ENCODE peak calls at places on chromosomes 16 and 17, in seven cellular contexts. H is WTC11, D is fibroblast of villous mesenchyme, S is GM12865, L is lower leg skin, Q is glutamatergic neuron, X is GM13977. E is an unnamed sample.

GRCh38 chr17:59890720-59891119 is 2.0 kb downstream of the TUBD1 start:
- DNase-seq in Q (no peak), D (peak; percentile 25), L (no peak), S (no peak), X (no peak), H (no peak), E (no peak)

GRCh38 chr16:88331989-88332920 is 50.5 kb upstream of the ZNF469 start:
- DNase-seq in Q (no peak), L (peak; percentile 80), H (no peak), S (no peak), X (no peak), D (peak; percentile 99), E (no peak)

GRCh38 chr17:35244345-35245195 is 1.7 kb downstream of the SLFN5 start:
- DNase-seq in X (peak; percentile 23), Q (peak; percentile 40), S (peak; percentile 45), D (peak; percentile 86), L (peak; percentile 88), H (peak; percentile 22), E (peak; percentile 42)

GRCh38 chr17:8121531-8122390 is 2.1 kb downstream of the HES7 start:
- DNase-seq in X (peak; percentile 78), S (peak; percentile 86), Q (peak; percentile 75), L (no peak), H (peak; percentile 90), D (peak; percentile 77), E (peak; percentile 77)

GRCh38 chr16:311725-312124 is 28.8 kb downstream of the PDIA2 start:
- DNase-seq in S (no peak), X (no peak), D (no peak), L (no peak), Q (no peak), H (no peak), E (no peak)

GRCh38 chr16:31079342-31079944 is 5.2 kb downstream of the ZNF646 start:
- DNase-seq in D (no peak), Q (no peak), L (no peak), H (no peak), S (no peak), X (no peak), E (no peak)

GRCh38 chr16:24646646-24646995 is 82.8 kb upstream of the TNRC6A start:
- DNase-seq in Q (no peak), D (no peak), S (no peak), L (no peak), X (no peak), H (no peak), E (no peak)

GRCh38 chr17:73357318-73357717 is 45.5 kb upstream of the CDC42EP4 start:
- DNase-seq in D (no peak), X (no peak), Q (no peak), H (no peak), L (no peak), S (no peak), E (no peak)

GRCh38 chr17:29148790-29149430 is 31.3 kb downstream of the MYO18A start:
- DNase-seq in Q (peak; percentile 96), S (peak; percentile 97), D (peak; percentile 93), H (peak; percentile 98), X (peak; percentile 95), L (peak; percentile 91), E (peak; percentile 96)

GRCh38 chr17:63295839-63296590 is 150.1 kb downstream of the CYB561 start:
- DNase-seq in L (no peak), Q (no peak), S (no peak), D (no peak), X (no peak), H (no peak), E (no peak)

GRCh38 chr17:60423865-60424264 is 1.6 kb downstream of the CHCT1 start:
- DNase-seq in D (no peak), X (no peak), Q (no peak), H (no peak), S (no peak), L (no peak), E (no peak)

GRCh38 chr17:45435481-45435880 is 2.8 kb upstream of the ARHGAP27 start:
- DNase-seq in Q (no peak), D (no peak), L (no peak), H (no peak), X (no peak), S (no peak), E (no peak)

GRCh38 chr17:63405741-63406261 is 40.3 kb downstream of the CYB561 start:
- DNase-seq in L (no peak), X (peak; percentile 48), H (no peak), Q (no peak), D (peak; percentile 88), S (peak; percentile 71), E (peak; percentile 57)

GRCh38 chr16:81542609-81543570 is 98.3 kb downstream of the CMIP start:
- DNase-seq in H (no peak), S (no peak), D (no peak), Q (no peak), X (no peak), L (no peak), E (no peak)

GRCh38 chr17:69047368-69048263 is 13.1 kb downstream of the ABCA9 start:
- DNase-seq in X (no peak), D (peak; percentile 94), H (no peak), L (peak; percentile 69), Q (no peak), S (no peak), E (no peak)

GRCh38 chr17:78316115-78316866 is 43.6 kb downstream of the SOCS3 start:
- DNase-seq in D (no peak), L (no peak), H (peak; percentile 33), S (no peak), X (peak; percentile 55), Q (no peak), E (peak; percentile 59)

GRCh38 chr17:78316867-78317816 is 42.7 kb downstream of the SOCS3 start:
- DNase-seq in Q (no peak), H (peak; percentile 77), L (no peak), D (peak; percentile 45), X (peak; percentile 67), S (no peak), E (peak; percentile 64)

GRCh38 chr17:78314683-78315354 is 45.1 kb downstream of the SOCS3 start:
- DNase-seq in S (no peak), X (no peak), Q (no peak), L (no peak), D (no peak), H (no peak), E (no peak)

GRCh38 chr17:78313735-78314648 is 45.9 kb downstream of the SOCS3 start:
- DNase-seq in Q (peak; percentile 57), L (no peak), H (peak; percentile 84), X (peak; percentile 84), D (peak; percentile 74), S (peak; percentile 69), E (peak; percentile 81)

DNA sequence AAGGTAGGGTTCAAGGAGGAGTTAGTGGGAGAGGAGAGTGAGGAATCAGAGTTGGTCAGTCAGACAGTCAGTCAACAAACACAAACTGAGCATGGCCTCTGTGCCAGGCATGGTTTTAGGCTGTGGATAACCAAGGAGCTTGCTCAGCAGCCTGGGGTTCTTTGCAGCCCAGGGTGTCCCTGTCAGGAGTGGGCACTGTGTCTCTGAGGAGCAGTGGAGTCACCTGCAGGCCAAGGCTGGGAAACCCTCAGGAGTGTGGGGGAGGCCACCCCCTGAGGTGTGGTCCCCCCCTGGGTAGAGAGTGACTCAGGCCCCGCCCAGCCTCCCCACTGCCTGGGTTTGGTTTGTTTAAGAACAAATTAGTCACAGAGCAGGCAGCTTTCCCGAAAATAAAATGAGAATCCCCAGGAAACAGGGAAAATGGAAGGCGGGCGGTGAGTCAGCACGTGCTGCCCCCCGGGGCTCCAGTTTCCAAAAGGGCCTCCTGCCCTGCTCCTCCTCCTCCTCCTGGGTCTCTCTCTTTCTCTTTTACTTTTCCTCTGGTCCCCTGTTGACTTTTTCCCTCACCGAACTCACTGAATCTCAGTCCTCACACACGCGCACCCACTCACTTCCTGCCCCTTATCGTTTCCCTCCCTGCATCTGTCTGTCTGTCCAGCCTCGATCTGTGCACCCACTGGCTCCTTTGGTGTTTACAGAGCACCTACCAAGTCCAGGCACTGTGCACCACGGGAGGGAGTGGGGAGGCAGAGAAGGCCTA is 44.3 kb downstream of the SOCS3 start:
- DNase-seq in H (no peak), Q (no peak), L (peak; percentile 87), D (peak; percentile 90), S (peak; percentile 57), X (peak; percentile 73), E (peak; percentile 78)
- TF ChIP-seq CTCF in H (no peak), Q (no peak), L (no peak), D (no peak), S (no peak), X (no peak), E (no peak)

GRCh38 chr17:32276217-32276616 is 10.6 kb downstream of the RHBDL3 start:
- DNase-seq in S (peak; percentile 24), D (no peak), X (no peak), L (no peak), Q (no peak), H (no peak), E (peak; percentile 66)
- TF ChIP-seq CTCF in S (no peak), D (no peak), X (no peak), L (no peak), Q (no peak), H (no peak), E (no peak)

DNA sequence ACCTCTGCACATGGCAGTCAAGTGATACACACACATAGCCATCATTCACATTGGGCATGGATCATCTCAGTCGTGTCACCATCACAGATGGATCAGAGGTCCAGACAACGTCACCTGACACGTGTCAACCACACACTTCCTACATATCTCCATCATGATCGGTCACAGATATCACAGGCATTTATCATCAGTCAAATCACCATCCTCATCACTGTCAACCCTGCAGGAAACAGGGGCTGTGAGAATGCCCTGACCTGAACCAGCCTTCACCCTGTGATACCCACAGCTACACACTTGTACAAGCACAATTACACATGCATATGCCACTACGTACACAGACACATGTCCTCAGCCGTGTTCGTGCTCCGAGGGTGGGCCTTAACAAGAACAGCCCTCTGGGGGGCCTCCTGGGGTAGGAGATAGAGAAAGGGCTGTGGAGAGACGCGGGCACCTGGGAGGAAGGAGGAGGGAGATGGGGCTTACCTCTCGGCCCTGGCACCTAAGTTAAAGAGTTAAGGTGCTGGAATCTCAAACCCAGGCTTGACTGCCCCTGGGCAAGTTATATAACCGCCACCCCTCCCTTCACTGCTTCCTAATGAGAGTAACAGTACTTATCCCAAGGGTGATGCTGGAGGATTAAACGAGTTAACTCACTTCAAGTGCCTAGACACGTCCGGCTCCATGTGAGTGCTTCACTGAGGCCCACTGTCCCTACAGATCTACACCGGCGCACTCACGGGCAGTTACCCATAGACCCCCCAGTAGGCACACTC is 1.1 kb downstream of the SLC12A4 start:
- DNase-seq in L (no peak), H (no peak), Q (no peak), X (no peak), D (peak; percentile 25), S (peak; percentile 55), E (no peak)
- TF ChIP-seq CTCF in L (no peak), H (no peak), Q (no peak), X (peak; percentile 26), D (no peak), S (no peak), E (peak; percentile 24)

DNA sequence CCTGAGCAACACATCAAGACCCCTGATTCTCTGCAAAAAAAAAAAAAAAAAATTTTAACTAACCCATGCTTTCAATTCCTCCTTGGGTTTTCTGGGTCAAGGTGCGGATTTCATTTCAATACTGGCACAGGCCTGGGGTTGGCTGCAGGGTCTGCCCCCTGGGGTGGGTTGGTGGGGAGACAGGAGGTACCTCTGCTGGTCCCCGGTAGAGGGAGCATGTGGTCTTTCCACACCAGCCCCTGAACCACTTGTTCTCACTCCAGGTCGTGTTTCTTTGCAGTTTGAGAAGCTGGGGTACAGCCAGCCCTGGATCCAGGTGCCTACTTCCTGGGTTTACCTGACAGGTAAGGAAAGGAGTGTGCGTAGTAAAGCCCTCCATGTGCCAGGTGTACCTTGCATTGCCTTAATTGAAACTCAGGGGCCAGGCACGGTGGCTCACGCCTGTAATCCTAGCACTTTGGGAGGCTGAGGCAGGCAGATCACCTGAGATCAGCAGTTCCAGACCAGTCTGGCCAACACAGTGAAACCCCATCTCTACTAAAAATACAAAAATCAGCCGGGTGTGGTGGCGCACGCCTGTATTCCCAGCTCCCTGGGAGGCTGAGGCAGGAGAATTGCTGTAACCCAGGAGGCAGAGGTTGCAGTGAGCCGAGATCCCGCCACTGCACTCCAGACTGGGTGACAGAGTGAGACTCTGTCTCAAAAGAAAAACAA is 21.8 kb downstream of the SDR42E2 start:
- DNase-seq in D (no peak), L (no peak), H (peak; percentile 70), S (peak; percentile 46), Q (no peak), X (peak; percentile 36), E (peak; percentile 58)
- TF ChIP-seq CTCF in D (peak; percentile 28), L (no peak), H (peak; percentile 21), S (peak; percentile 54), Q (no peak), X (peak; percentile 37), E (peak; percentile 19)

E was measured in GM13976.